ENCODE peak calls at places on chromosomes 5 and 9, in four cellular contexts. One of them, this sample, is unnamed.

GRCh38 chr9:105311317-105311716 is 66.9 kb downstream of the SLC44A1 start:
- DNase-seq in H1: no peak
- DNase-seq in HepG2: no peak
- DNase-seq in K562: no peak
- DNase-seq in this sample: no peak

GRCh38 chr5:148838357-148838756 is 11.9 kb downstream of the ADRB2 start:
- DNase-seq in H1: no peak
- DNase-seq in HepG2: no peak
- DNase-seq in K562: no peak
- DNase-seq in this sample: no peak

GRCh38 chr9:77417570-77417969 is 230.6 kb downstream of the GNA14 start:
- DNase-seq in H1: no peak
- DNase-seq in HepG2: no peak
- DNase-seq in K562: no peak
- DNase-seq in this sample: no peak

GRCh38 chr9:117411547-117411946 is 3.3 kb downstream of the ASTN2 start:
- DNase-seq in H1: no peak
- DNase-seq in HepG2: peak
- DNase-seq in K562: peak
- DNase-seq in this sample: no peak

GRCh38 chr5:123440456-123440855 is 17.3 kb upstream of the CEP120 start:
- DNase-seq in H1: no peak
- DNase-seq in HepG2: no peak
- DNase-seq in K562: no peak
- DNase-seq in this sample: no peak

GRCh38 chr9:75889977-75890540 is 414 bp upstream of the PCSK5 start:
- DNase-seq in H1: no peak
- DNase-seq in HepG2: no peak
- DNase-seq in K562: no peak
- DNase-seq in this sample: no peak

GRCh38 chr9:72575673-72576072 is 54.3 kb downstream of the TMC1 start:
- DNase-seq in H1: no peak
- DNase-seq in HepG2: no peak
- DNase-seq in K562: no peak
- DNase-seq in this sample: no peak

GRCh38 chr5:147648597-147648996 is 133.9 kb downstream of the JAKMIP2 start:
- DNase-seq in H1: no peak
- DNase-seq in HepG2: peak
- DNase-seq in K562: no peak
- DNase-seq in this sample: no peak

GRCh38 chr9:7237473-7238243 is 479.9 kb downstream of the KDM4C start:
- DNase-seq in H1: no peak
- DNase-seq in HepG2: no peak
- DNase-seq in K562: no peak
- DNase-seq in this sample: no peak

GRCh38 chr5:10635257-10635860 is 71.5 kb downstream of the ANKRD33B start:
- DNase-seq in H1: no peak
- DNase-seq in HepG2: no peak
- DNase-seq in K562: no peak
- DNase-seq in this sample: peak

GRCh38 chr5:32446660-32447059 is 2.1 kb upstream of the ZFR start:
- DNase-seq in H1: no peak
- DNase-seq in HepG2: no peak
- DNase-seq in K562: no peak
- DNase-seq in this sample: no peak

GRCh38 chr5:72093231-72093630 is 14.0 kb upstream of the MAP1B start:
- DNase-seq in H1: no peak
- DNase-seq in HepG2: no peak
- DNase-seq in K562: no peak
- DNase-seq in this sample: no peak

GRCh38 chr9:105656131-105656921 is 5.9 kb upstream of the TAL2 start:
- DNase-seq in H1: no peak
- DNase-seq in HepG2: no peak
- DNase-seq in K562: peak
- DNase-seq in this sample: no peak

GRCh38 chr9:119078015-119078414 is 291.2 kb downstream of the BRINP1 start:
- DNase-seq in H1: no peak
- DNase-seq in HepG2: no peak
- DNase-seq in K562: no peak
- DNase-seq in this sample: no peak

GRCh38 chr9:92763721-92764380 is 782 bp downstream of the BICD2 start:
- DNase-seq in H1: no peak
- DNase-seq in HepG2: no peak
- DNase-seq in K562: peak
- DNase-seq in this sample: no peak

GRCh38 chr5:146633273-146633672 is 117.3 kb upstream of the GPR151 start:
- DNase-seq in H1: no peak
- DNase-seq in HepG2: no peak
- DNase-seq in K562: no peak
- DNase-seq in this sample: no peak

GRCh38 chr9:87447547-87448432 is 49.9 kb upstream of the DAPK1 start:
- DNase-seq in H1: no peak
- DNase-seq in HepG2: no peak
- DNase-seq in K562: no peak
- DNase-seq in this sample: no peak

GRCh38 chr9:98176391-98177259 is 15.8 kb downstream of the CORO2A start:
- DNase-seq in H1: no peak
- DNase-seq in HepG2: peak
- DNase-seq in K562: no peak
- DNase-seq in this sample: no peak

GRCh38 chr9:130287736-130288135 is 22.2 kb downstream of the HMCN2 start:
- DNase-seq in H1: no peak
- DNase-seq in HepG2: no peak
- DNase-seq in K562: no peak
- DNase-seq in this sample: no peak

GRCh38 chr9:27303219-27303618 is 6.3 kb upstream of the EQTN start:
- DNase-seq in H1: no peak
- DNase-seq in HepG2: no peak
- DNase-seq in K562: peak
- DNase-seq in this sample: no peak

GRCh38 chr5:128349044-128349629 is 188.9 kb downstream of the FBN2 start:
- DNase-seq in H1: no peak
- DNase-seq in HepG2: no peak
- DNase-seq in K562: no peak
- DNase-seq in this sample: peak

GRCh38 chr9:118618091-118618490 is 751.1 kb downstream of the BRINP1 start:
- DNase-seq in H1: no peak
- DNase-seq in HepG2: no peak
- DNase-seq in K562: no peak
- DNase-seq in this sample: no peak

GRCh38 chr9:34783951-34784487 is 74.1 kb upstream of the CCL21 start:
- DNase-seq in H1: no peak
- DNase-seq in HepG2: no peak
- DNase-seq in K562: no peak
- DNase-seq in this sample: no peak

GRCh38 chr9:91379461-91379860 is 17.7 kb upstream of the AUH start:
- DNase-seq in H1: no peak
- DNase-seq in HepG2: no peak
- DNase-seq in K562: no peak
- DNase-seq in this sample: no peak

GRCh38 chr9:4666042-4666699 is at the start of gene SPATA6L:
- DNase-seq in H1: no peak
- DNase-seq in HepG2: peak
- DNase-seq in K562: no peak
- DNase-seq in this sample: no peak

GRCh38 chr5:170266570-170267379 is 30.8 kb downstream of the LCP2 start:
- DNase-seq in H1: no peak
- DNase-seq in HepG2: no peak
- DNase-seq in K562: no peak
- DNase-seq in this sample: no peak

GRCh38 chr9:23820731-23821399 is 5.2 kb downstream of the ELAVL2 start:
- DNase-seq in H1: no peak
- DNase-seq in HepG2: no peak
- DNase-seq in K562: no peak
- DNase-seq in this sample: no peak

GRCh38 chr9:134643306-134643705 is 1.7 kb downstream of the COL5A1 start:
- DNase-seq in H1: no peak
- DNase-seq in HepG2: no peak
- DNase-seq in K562: no peak
- DNase-seq in this sample: no peak

GRCh38 chr5:175809531-175810121 is 61.8 kb upstream of the CPLX2 start:
- DNase-seq in H1: no peak
- DNase-seq in HepG2: peak
- DNase-seq in K562: no peak
- DNase-seq in this sample: peak

DNA sequence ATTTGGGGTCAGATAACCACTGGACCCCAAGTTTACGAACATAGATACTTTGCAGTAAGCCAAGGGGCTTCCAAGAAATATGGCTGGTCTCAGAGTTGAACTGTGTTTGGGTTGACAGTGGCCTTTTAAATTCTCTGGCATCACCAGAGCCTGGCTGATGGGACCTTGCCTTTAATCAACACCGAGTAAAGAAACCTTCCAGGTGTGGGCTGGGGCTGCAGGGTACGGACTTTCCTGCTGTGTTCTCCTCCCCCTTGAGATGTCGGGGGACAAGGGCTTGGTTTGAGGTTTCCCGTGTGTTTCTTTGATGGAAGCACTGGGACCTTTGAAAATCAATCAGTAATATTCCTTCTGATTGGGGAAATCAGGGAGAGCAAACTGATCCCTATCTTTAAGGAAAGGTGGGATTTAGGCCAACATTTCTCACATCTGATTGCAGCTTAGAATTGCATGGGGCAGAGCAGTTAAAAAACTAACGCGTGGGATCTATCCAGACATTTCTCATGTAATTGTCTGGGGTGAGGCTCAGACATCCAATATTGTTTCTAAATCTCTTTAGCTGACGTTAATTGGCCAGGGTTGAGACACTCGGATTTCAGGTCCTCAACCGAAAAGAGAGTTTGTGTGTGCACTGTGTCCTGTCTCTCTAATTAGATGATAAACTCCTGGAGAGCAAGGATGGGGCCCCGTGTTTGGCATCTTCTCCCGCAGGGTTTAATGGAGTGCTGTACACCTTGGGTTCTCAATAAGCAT is 139.9 kb downstream of the MTX3 start:
- DNase-seq in H1: no peak
- DNase-seq in HepG2: no peak
- DNase-seq in K562: no peak
- DNase-seq in this sample: no peak
- TF ChIP-seq FOSL1 in H1: no peak
- TF ChIP-seq FOSL1 in HepG2: no peak
- TF ChIP-seq FOSL1 in K562: no peak
- TF ChIP-seq FOSL1 in this sample: no peak

GRCh38 chr5:73218552-73219171 is 45.7 kb downstream of the TMEM174 start:
- DNase-seq in H1: no peak
- DNase-seq in HepG2: no peak
- DNase-seq in K562: no peak
- DNase-seq in this sample: peak

GRCh38 chr5:73214921-73215490 is 42.0 kb downstream of the TMEM174 start:
- DNase-seq in H1: no peak
- DNase-seq in HepG2: no peak
- DNase-seq in K562: no peak
- DNase-seq in this sample: no peak

GRCh38 chr5:73215891-73216610 is 43.1 kb downstream of the TMEM174 start:
- DNase-seq in H1: no peak
- DNase-seq in HepG2: peak
- DNase-seq in K562: peak
- DNase-seq in this sample: peak

GRCh38 chr5:73213566-73213998 is 40.6 kb downstream of the TMEM174 start:
- DNase-seq in H1: no peak
- DNase-seq in HepG2: no peak
- DNase-seq in K562: no peak
- DNase-seq in this sample: no peak

DNA sequence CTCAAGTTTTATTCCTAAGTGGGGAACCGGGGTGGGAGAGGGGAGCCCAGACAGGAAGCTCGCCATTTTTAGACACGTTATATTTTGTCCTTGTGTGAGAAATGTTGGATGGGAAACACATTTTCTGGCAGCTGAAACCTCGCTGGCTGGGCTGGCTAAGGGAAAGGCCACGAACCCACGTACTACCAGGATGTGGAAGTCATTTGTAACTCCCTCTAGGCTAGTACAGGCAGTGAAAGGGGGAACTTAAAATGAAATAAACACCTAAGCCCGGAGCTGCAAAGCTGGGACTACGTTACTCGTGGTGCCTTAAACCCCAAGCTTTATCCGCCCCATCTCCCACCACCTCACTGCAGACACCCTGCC is 42.5 kb downstream of the TMEM174 start:
- DNase-seq in H1: no peak
- DNase-seq in HepG2: no peak
- DNase-seq in K562: no peak
- DNase-seq in this sample: no peak
- TF ChIP-seq FOSL1 in H1: no peak
- TF ChIP-seq FOSL1 in HepG2: no peak
- TF ChIP-seq FOSL1 in K562: no peak
- TF ChIP-seq FOSL1 in this sample: no peak

GRCh38 chr9:112659906-112660305 is 58.0 kb downstream of the INIP start:
- DNase-seq in H1: no peak
- DNase-seq in HepG2: no peak
- DNase-seq in K562: no peak
- DNase-seq in this sample: no peak
- TF ChIP-seq FOSL1 in H1: no peak
- TF ChIP-seq FOSL1 in HepG2: no peak
- TF ChIP-seq FOSL1 in K562: no peak
- TF ChIP-seq FOSL1 in this sample: no peak

GRCh38 chr5:133523013-133523658 is 89.2 kb downstream of the FSTL4 start:
- DNase-seq in H1: no peak
- DNase-seq in HepG2: no peak
- DNase-seq in K562: no peak
- DNase-seq in this sample: no peak

GRCh38 chr5:133520062-133520461 is 92.3 kb downstream of the FSTL4 start:
- DNase-seq in H1: no peak
- DNase-seq in HepG2: no peak
- DNase-seq in K562: no peak
- DNase-seq in this sample: no peak

GRCh38 chr5:133519191-133519590 is 93.2 kb downstream of the FSTL4 start:
- DNase-seq in H1: no peak
- DNase-seq in HepG2: no peak
- DNase-seq in K562: no peak
- DNase-seq in this sample: no peak

GRCh38 chr5:133523921-133524320 is 88.4 kb downstream of the FSTL4 start:
- DNase-seq in H1: no peak
- DNase-seq in HepG2: no peak
- DNase-seq in K562: no peak
- DNase-seq in this sample: no peak

DNA sequence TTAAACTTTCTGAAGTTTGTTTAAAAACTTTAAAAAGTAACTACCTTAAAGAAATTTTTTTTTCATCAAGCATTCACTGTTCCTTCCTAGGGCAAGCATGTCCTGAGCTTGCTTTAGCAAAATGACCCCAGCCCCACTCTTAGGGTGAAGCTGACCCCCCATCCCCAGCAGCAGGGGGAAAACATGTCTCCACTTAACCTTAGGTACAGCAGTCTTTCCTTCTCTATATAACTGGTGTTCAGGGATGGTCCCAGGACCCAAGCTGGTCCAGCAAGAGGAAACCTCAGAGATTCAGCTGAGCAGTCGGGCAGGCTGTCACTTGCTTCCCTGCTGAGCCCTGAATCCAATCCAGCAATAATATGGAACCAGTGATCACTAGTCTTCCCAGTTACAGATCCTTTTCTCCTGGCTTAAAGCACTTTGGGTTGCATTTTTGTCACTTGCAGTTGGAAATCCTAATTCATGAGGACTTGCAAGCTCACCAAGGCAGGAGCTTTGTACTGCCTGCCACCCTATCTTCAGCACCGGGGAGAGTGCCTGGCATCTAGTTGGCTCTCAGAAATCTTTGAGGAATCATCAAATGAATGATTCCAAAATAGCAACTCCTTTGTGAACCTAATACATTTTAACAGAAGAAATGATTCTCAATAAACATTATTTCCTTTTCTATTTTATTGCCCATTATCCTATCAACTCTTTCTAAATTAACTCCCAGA is 91.2 kb downstream of the FSTL4 start:
- DNase-seq in H1: no peak
- DNase-seq in HepG2: no peak
- DNase-seq in K562: no peak
- DNase-seq in this sample: no peak
- TF ChIP-seq FOSL1 in H1: no peak
- TF ChIP-seq FOSL1 in HepG2: no peak
- TF ChIP-seq FOSL1 in K562: no peak
- TF ChIP-seq FOSL1 in this sample: no peak

This sample was measured in HCT116.